ENCODE peak calls at places on chromosomes 11 and 22, in seven cellular contexts. C is activated CD4-positive, CD25-positive, alpha-beta regulatory T cell; O is activated T-helper 1 cell treated with anti-CD3 and anti-CD28 coated beads, Interleukin-12 subunit alpha, Interleukin-12 subunit beta, Interleukin-2, Interleukin-4 antibody, amounts not matched to agents 30 ng/mL and 10 ng/mL and 1 ng/mL, durations not matched to agents 14 hours and 24 hours and 36 hours; K is PC-3; J is stimulated activated CD8-positive, alpha-beta memory T cell treated with anti-CD3 and anti-CD28 coated beads, Interleukin-7, amount 100 ng/mL, for 1 hour; V is activated T-cell treated with anti-CD3 and anti-CD28 coated beads, Interleukin-2, amount 50 U/mL, for 1 hour; I is stimulated activated CD4-positive, alpha-beta T cell treated with anti-CD3 and anti-CD28 coated beads, Interleukin-4, amount 100 ng/mL, for 48 hours. L is an unnamed sample.

GRCh38 chr11:131998020-131998419 is 627.6 kb downstream of the NTM start:
- DNase-seq in C (no peak), K (no peak), I (no peak), V (no peak), J (no peak), O (no peak), L (no peak)

GRCh38 chr11:68523743-68524142 is 63.2 kb downstream of the PPP6R3 start:
- DNase-seq in I (no peak), K (no peak), V (no peak), C (no peak), O (no peak), J (no peak), L (no peak)

GRCh38 chr11:123047265-123047946 is 14.5 kb downstream of the HSPA8 start:
- DNase-seq in J (no peak), V (no peak), O (no peak), K (no peak), I (no peak), C (no peak), L (no peak)

GRCh38 chr11:60511393-60511792 is 3.8 kb upstream of the MS4A13 start:
- DNase-seq in O (no peak), K (no peak), J (no peak), I (no peak), V (no peak), C (no peak), L (no peak)

GRCh38 chr11:121870202-121871045 is 245.6 kb downstream of the BLID start:
- DNase-seq in K (peak), I (no peak), V (no peak), C (no peak), O (no peak), J (no peak), L (no peak)

GRCh38 chr22:44918166-44918924 is 91.5 kb downstream of the PHF21B start:
- DNase-seq in C (no peak), V (no peak), I (no peak), O (no peak), J (no peak), K (no peak), L (no peak)

GRCh38 chr22:22605074-22605404 is 39.4 kb upstream of the GGTLC2 start:
- DNase-seq in J (no peak), K (no peak), V (no peak), O (no peak), C (no peak), I (no peak), L (no peak)

GRCh38 chr11:30855383-30856006 is 269.3 kb upstream of the MPPED2 start:
- DNase-seq in C (no peak), J (no peak), K (peak), V (no peak), I (no peak), O (no peak), L (no peak)

GRCh38 chr22:46263208-46263575 is at the start of gene PKDREJ:
- DNase-seq in J (no peak), I (no peak), V (no peak), O (no peak), K (no peak), C (no peak), L (no peak)

GRCh38 chr22:44245867-44246266 is 65.1 kb downstream of the PARVG start:
- DNase-seq in J (no peak), C (no peak), I (no peak), V (no peak), K (no peak), O (no peak), L (no peak)

GRCh38 chr11:118623291-118623655 is 15.9 kb downstream of the PHLDB1 start:
- DNase-seq in V (no peak), C (no peak), K (peak), I (no peak), O (no peak), J (no peak), L (no peak)

GRCh38 chr11:134466035-134466908 is 54.2 kb upstream of the B3GAT1 start:
- DNase-seq in C (no peak), I (no peak), K (no peak), J (no peak), V (no peak), O (no peak), L (no peak)

GRCh38 chr22:35910926-35911325 is 117.7 kb downstream of the RBFOX2 start:
- DNase-seq in K (no peak), V (no peak), I (no peak), J (no peak), O (no peak), C (no peak), L (no peak)

GRCh38 chr11:118929496-118930151 is 3.9 kb upstream of the BCL9L start:
- DNase-seq in K (peak), I (peak), J (peak), O (peak), V (peak), C (peak), L (no peak)

GRCh38 chr22:42905702-42906183 is 48.7 kb upstream of the ARFGAP3 start:
- DNase-seq in O (no peak), C (no peak), K (no peak), V (no peak), J (no peak), I (no peak), L (no peak)

GRCh38 chr11:117528061-117528780 is 200.6 kb downstream of the CEP164 start:
- DNase-seq in C (no peak), O (no peak), I (no peak), J (no peak), V (no peak), K (no peak), L (no peak)

GRCh38 chr22:30265851-30266444 is 703 bp downstream of the OSM start:
- DNase-seq in O (peak), I (peak), K (no peak), C (peak), V (peak), J (peak), L (no peak)

GRCh38 chr22:23383491-23384450 is 196.3 kb downstream of the IGLL1 start:
- DNase-seq in C (no peak), J (no peak), V (no peak), I (no peak), K (no peak), O (no peak), L (no peak)

GRCh38 chr11:18248561-18248960 is at the start of gene SAA2:
- DNase-seq in J (no peak), O (no peak), K (no peak), I (no peak), V (no peak), C (no peak), L (no peak)

GRCh38 chr22:38831166-38831945 is 12.5 kb downstream of the NPTXR start:
- DNase-seq in I (no peak), J (no peak), V (no peak), K (no peak), C (no peak), O (no peak), L (no peak)

GRCh38 chr11:93740802-93741093 is 547 bp downstream of the TAF1D start:
- DNase-seq in O (peak), C (peak), K (peak), I (peak), V (no peak), J (peak), L (no peak)

GRCh38 chr11:846496-847098 is 3.9 kb downstream of the TSPAN4 start:
- DNase-seq in O (no peak), C (no peak), V (no peak), J (no peak), K (no peak), I (no peak), L (no peak)

GRCh38 chr22:48096846-48097665 is 1334.6 kb downstream of the TBC1D22A start:
- DNase-seq in V (no peak), O (no peak), I (no peak), C (no peak), K (no peak), J (no peak), L (no peak)

GRCh38 chr11:20609727-20610707 is 10.6 kb downstream of the SLC6A5 start:
- DNase-seq in J (peak), K (peak), C (peak), O (peak), V (peak), I (peak), L (no peak)

GRCh38 chr22:30336752-30337460 is 10.2 kb upstream of the TBC1D10A start:
- DNase-seq in I (no peak), O (no peak), K (no peak), V (no peak), J (no peak), C (no peak), L (no peak)

GRCh38 chr11:73931039-73931645 is 19.7 kb upstream of the DNAJB13 start:
- DNase-seq in J (no peak), V (no peak), O (no peak), C (no peak), K (peak), I (no peak), L (no peak)

GRCh38 chr11:102220728-102221467 is 96.4 kb upstream of the BIRC3 start:
- DNase-seq in K (peak), J (no peak), O (no peak), V (no peak), I (no peak), C (no peak), L (no peak)

GRCh38 chr11:7437706-7438105 is 47.6 kb upstream of the OLFML1 start:
- DNase-seq in C (no peak), O (no peak), I (no peak), K (no peak), J (no peak), V (no peak), L (no peak)

GRCh38 chr11:30735946-30736345 is 149.8 kb upstream of the MPPED2 start:
- DNase-seq in V (no peak), J (no peak), C (no peak), K (no peak), I (no peak), O (no peak), L (no peak)

L was measured in cortex of kidney.